ENCODE peak calls at places on chromosome 3, in nine cellular contexts. F is PC-3, O is body of pancreas, K is uterus, I is brain microvascular endothelial cell, M is suprapubic skin, Z is bronchial epithelial cell, B is cardiac muscle cell, S is SK-N-SH. Y is an unnamed sample.

GRCh38 chr3:149266733-149267132 is 45.1 kb upstream of the CP start:
- DNase-seq in F (no peak), O (no peak), K (no peak), I (no peak), M (no peak), Z (no peak), B (no peak), S (no peak), Y (no peak)

GRCh38 chr3:53226841-53227407 is 28.9 kb downstream of the TKT start:
- DNase-seq in F (no peak), O (no peak), K (no peak), I (no peak), M (no peak), Z (no peak), B (no peak), S (peak; percentile 10), Y (no peak)

GRCh38 chr3:56323986-56324420 is 144.3 kb downstream of the ERC2 start:
- DNase-seq in F (peak; percentile 43), O (no peak), K (no peak), I (peak; percentile 81), M (no peak), Z (peak; percentile 74), B (peak; percentile 23), S (no peak), Y (peak; percentile 37)

GRCh38 chr3:148916132-148916531 is 51.0 kb downstream of the CPA3 start:
- DNase-seq in F (no peak), O (no peak), K (no peak), I (no peak), M (no peak), Z (no peak), B (no peak), S (no peak), Y (no peak)

GRCh38 chr3:139117883-139118760 is 73.4 kb upstream of the PRR23C start:
- DNase-seq in F (no peak), O (no peak), K (no peak), I (no peak), M (no peak), Z (no peak), B (no peak), S (no peak), Y (no peak)

GRCh38 chr3:195806916-195807231 is 4.9 kb downstream of the MUC4 start:
- DNase-seq in F (no peak), O (no peak), K (no peak), I (no peak), M (no peak), Z (no peak), B (no peak), S (no peak), Y (no peak)

GRCh38 chr3:21390136-21390535 is 360.9 kb downstream of the ZNF385D start:
- DNase-seq in F (peak; percentile 21), O (no peak), K (no peak), I (peak; percentile 5), M (no peak), Z (peak; percentile 32), B (no peak), S (no peak), Y (peak; percentile 95)

GRCh38 chr3:102038477-102039142 is 189.3 kb downstream of the NFKBIZ start:
- DNase-seq in F (no peak), O (no peak), K (no peak), I (no peak), M (no peak), Z (no peak), B (no peak), S (no peak), Y (no peak)

GRCh38 chr3:24367216-24367615 is 127.4 kb downstream of the THRB start:
- DNase-seq in F (no peak), O (no peak), K (no peak), I (no peak), M (no peak), Z (no peak), B (no peak), S (no peak), Y (no peak)

GRCh38 chr3:126005951-126006350 is 37.0 kb downstream of the ROPN1B start:
- DNase-seq in F (peak; percentile 3), O (no peak), K (no peak), I (peak; percentile 46), M (no peak), Z (peak; percentile 92), B (peak; percentile 59), S (no peak), Y (peak; percentile 51)

GRCh38 chr3:171039674-171040073 is 13.2 kb upstream of the SLC2A2 start:
- DNase-seq in F (no peak), O (no peak), K (no peak), I (no peak), M (no peak), Z (no peak), B (no peak), S (no peak), Y (no peak)

GRCh38 chr3:171049831-171050444 is 23.4 kb upstream of the SLC2A2 start:
- DNase-seq in F (peak; percentile 81), O (peak; percentile 70), K (no peak), I (peak; percentile 56), M (no peak), Z (peak; percentile 51), B (peak; percentile 82), S (peak; percentile 63), Y (no peak)

GRCh38 chr3:171044828-171045793 is 18.6 kb upstream of the SLC2A2 start:
- DNase-seq in F (peak; percentile 36), O (no peak), K (no peak), I (peak; percentile 86), M (no peak), Z (peak; percentile 32), B (no peak), S (no peak), Y (peak; percentile 75)

DNA sequence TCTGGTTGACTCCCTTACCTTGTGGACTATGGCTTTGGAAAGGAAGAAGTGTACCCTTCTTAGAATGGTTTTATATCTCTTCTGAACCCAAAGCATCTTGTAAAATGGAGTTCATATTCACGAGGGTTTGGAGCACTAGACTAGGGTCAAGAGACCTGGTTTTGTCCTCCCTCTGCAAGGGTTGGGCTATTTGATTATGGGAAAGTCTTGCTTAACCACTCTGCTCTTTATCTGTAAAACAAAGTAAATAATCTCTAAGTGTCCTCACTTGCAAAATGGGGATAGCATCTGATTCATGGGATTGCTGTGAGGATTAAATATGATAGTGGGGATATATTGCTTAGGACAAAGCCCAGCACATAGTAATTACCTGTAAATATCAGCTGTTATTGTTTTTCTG is 17.9 kb upstream of the SLC2A2 start:
- DNase-seq in F (no peak), O (no peak), K (no peak), I (no peak), M (no peak), Z (no peak), B (no peak), S (no peak), Y (no peak)
- H3K4me3 ChIP-seq in F (no peak overlapping the region), O (no peak overlapping the region), K (no peak overlapping the region), I (no peak overlapping the region), M (no peak overlapping the region), Z (no peak overlapping the region), B (no peak overlapping the region), S (no peak overlapping the region), Y (no peak overlapping the region)

DNA sequence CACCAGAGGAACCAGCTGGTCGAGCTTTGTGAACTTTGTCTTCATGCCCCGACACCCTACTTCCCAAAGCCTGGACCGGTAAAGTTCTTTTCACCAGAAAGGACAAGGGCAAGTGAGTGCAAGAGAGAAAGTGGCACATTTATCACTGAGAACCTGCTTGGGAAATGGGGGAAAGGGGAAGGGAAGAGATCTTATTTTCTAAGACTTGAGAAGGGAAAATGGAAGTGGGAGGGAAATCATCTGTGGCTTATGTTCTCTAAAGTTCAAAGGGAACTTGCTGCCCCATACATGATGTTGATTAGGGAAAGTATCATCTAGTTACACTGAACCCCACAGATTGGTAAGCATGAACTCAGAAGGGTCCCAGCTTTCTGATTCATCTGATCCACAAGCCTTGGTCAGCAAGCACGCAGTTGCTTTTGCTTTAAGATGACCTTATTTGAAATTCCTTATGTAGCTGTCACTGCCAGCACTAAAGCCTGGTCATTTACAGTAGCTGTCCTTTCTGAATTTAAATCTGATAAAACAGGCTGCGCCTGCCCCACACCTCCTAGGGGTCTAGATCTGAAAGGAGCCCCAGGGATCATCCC is 199.4 kb upstream of the LPP start:
- DNase-seq in F (no peak), O (no peak), K (no peak), I (peak; percentile 84), M (no peak), Z (no peak), B (no peak), S (no peak), Y (no peak)
- TF ChIP-seq CTCF in F (no peak), O (no peak), K (no peak), I (no peak), M (no peak), Z (no peak), B (no peak), S (no peak), Y (no peak)

GRCh38 chr3:16396202-16396601 is 117.3 kb downstream of the RFTN1 start:
- DNase-seq in F (no peak), O (no peak), K (no peak), I (no peak), M (no peak), Z (no peak), B (peak; percentile 67), S (no peak), Y (no peak)

GRCh38 chr3:16390581-16390980 is 122.9 kb downstream of the RFTN1 start:
- DNase-seq in F (no peak), O (no peak), K (no peak), I (no peak), M (no peak), Z (no peak), B (no peak), S (no peak), Y (no peak)

GRCh38 chr3:16391936-16392536 is 121.5 kb downstream of the RFTN1 start:
- DNase-seq in F (no peak), O (no peak), K (peak; percentile 71), I (no peak), M (no peak), Z (no peak), B (no peak), S (no peak), Y (no peak)

GRCh38 chr3:16395229-16395628 is 118.3 kb downstream of the RFTN1 start:
- DNase-seq in F (no peak), O (no peak), K (no peak), I (no peak), M (no peak), Z (no peak), B (no peak), S (no peak), Y (no peak)

GRCh38 chr3:16392733-16393132 is 120.8 kb downstream of the RFTN1 start:
- DNase-seq in F (no peak), O (no peak), K (no peak), I (no peak), M (no peak), Z (no peak), B (no peak), S (no peak), Y (no peak)
- H3K36me3 ChIP-seq in F (no peaks in the 10 kb centered on the region), O (no peaks in the 10 kb centered on the region), K (no peaks in the 10 kb centered on the region), I (peaks cover 3% of the 10 kb centered on the region), M (no peaks in the 10 kb centered on the region), Z (no peaks in the 10 kb centered on the region), B (no peaks in the 10 kb centered on the region), S (peaks cover 6% of the 10 kb centered on the region), Y (no peaks in the 10 kb centered on the region)

DNA sequence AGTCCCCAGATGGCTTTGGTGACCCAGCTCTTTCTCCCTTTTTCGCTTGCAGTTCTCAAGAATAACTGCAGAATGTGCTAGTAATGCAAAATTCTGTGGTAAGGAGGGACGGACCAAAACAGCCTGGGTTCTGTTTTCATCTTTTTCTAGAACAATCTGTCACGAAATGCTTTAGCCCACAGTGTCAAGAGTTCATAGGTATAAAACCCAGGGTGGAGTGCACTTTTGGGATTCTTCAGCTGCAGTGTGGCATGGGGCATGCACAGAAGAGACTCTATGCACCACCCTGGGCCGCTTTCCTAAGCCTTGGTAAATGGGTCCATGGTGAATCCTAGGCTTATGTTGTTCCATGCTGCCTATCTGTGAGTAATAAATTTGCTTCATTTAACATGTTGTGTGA is 1072.7 kb upstream of the GBE1 start:
- DNase-seq in F (no peak), O (no peak), K (no peak), I (no peak), M (no peak), Z (no peak), B (no peak), S (no peak), Y (no peak)
- H3K4me3 ChIP-seq in F (no peak overlapping the region), O (no peak overlapping the region), K (no peak overlapping the region), I (no peak overlapping the region), M (no peak overlapping the region), Z (no peak overlapping the region), B (no peak overlapping the region), S (no peak overlapping the region), Y (no peak overlapping the region)